ENCODE peak calls at places on chromosomes 4 and X, in four cellular contexts. G, Z, L and A are unnamed samples.

GRCh38 chr4:75698162-75698962 is 25.2 kb upstream of the G3BP2 start:
- DNase-seq in G (no peak), Z (no peak), L (no peak), A (no peak)

GRCh38 chr4:30760560-30760959 is 40.4 kb downstream of the PCDH7 start:
- DNase-seq in G (no peak), Z (no peak), L (no peak), A (no peak)

GRCh38 chr4:81471361-81472248 is at the start of gene RASGEF1B:
- DNase-seq in G (peak; percentile 90), Z (peak; percentile 61), L (peak; percentile 86), A (peak; percentile 64)

GRCh38 chr4:94208268-94208667 is 603 bp downstream of the SMARCAD1 start:
- DNase-seq in G (no peak), Z (peak; percentile 9), L (no peak), A (no peak)

GRCh38 chr4:8589831-8590545 is 2.6 kb upstream of the CPZ start:
- DNase-seq in G (no peak), Z (no peak), L (no peak), A (no peak)

GRCh38 chr4:38016698-38017097 is 56.5 kb downstream of the PTTG2 start:
- DNase-seq in G (no peak), Z (no peak), L (no peak), A (no peak)

GRCh38 chrX:118525146-118525725 is 29.6 kb downstream of the DOCK11 start:
- DNase-seq in G (no peak), Z (no peak), L (no peak), A (no peak)

GRCh38 chrX:131677655-131678628 is 134.1 kb downstream of the OR13H1 start:
- DNase-seq in G (peak; percentile 47), Z (peak; percentile 21), L (no peak), A (peak; percentile 12)

GRCh38 chr4:9979101-9979815 is 42.0 kb downstream of the SLC2A9 start:
- DNase-seq in G (no peak), Z (no peak), L (peak; percentile 13), A (no peak)

GRCh38 chr4:21304061-21304541 is 603.8 kb downstream of the PACRGL start:
- DNase-seq in G (no peak), Z (no peak), L (no peak), A (no peak)

GRCh38 chr4:184959786-184960185 is 58.5 kb upstream of the HELT start:
- DNase-seq in G (no peak), Z (no peak), L (peak; percentile 25), A (no peak)

GRCh38 chr4:118557298-118557851 is 127.8 kb upstream of the METTL14 start:
- DNase-seq in G (peak; percentile 44), Z (peak; percentile 19), L (peak; percentile 64), A (peak; percentile 71)

GRCh38 chr4:101527186-101527585 is 179.9 kb upstream of the PPP3CA start:
- DNase-seq in G (peak; percentile 56), Z (no peak), L (peak; percentile 48), A (peak; percentile 15)

GRCh38 chr4:147578057-147578476 is 39.1 kb upstream of the TMEM184C start:
- DNase-seq in G (no peak), Z (peak; percentile 72), L (peak; percentile 99), A (no peak)

GRCh38 chrX:142149919-142150318 is 55.2 kb downstream of the MAGEC2 start:
- DNase-seq in G (no peak), Z (no peak), L (no peak), A (no peak)

GRCh38 chrX:20284444-20284843 is 17.7 kb upstream of the RPS6KA3 start:
- DNase-seq in G (no peak), Z (no peak), L (no peak), A (no peak)

GRCh38 chr4:186200436-186201409 is 9.4 kb downstream of the CYP4V2 start:
- DNase-seq in G (no peak), Z (no peak), L (no peak), A (no peak)

GRCh38 chrX:40168183-40169015 is 70.6 kb upstream of the BCOR start:
- DNase-seq in G (no peak), Z (no peak), L (no peak), A (no peak)

GRCh38 chrX:151081016-151081415 is 95.4 kb upstream of the GPR50 start:
- DNase-seq in G (no peak), Z (no peak), L (no peak), A (no peak)

GRCh38 chr4:6324999-6325790 is 55.5 kb downstream of the WFS1 start:
- DNase-seq in G (no peak), Z (peak; percentile 27), L (peak; percentile 45), A (no peak)

GRCh38 chrX:123962006-123962485 is 540 bp downstream of the STAG2 start:
- DNase-seq in G (no peak), Z (peak; percentile 20), L (no peak), A (peak; percentile 74)

GRCh38 chr4:172344266-172344772 is 531.1 kb downstream of the GALNTL6 start:
- DNase-seq in G (no peak), Z (no peak), L (no peak), A (no peak)

GRCh38 chrX:427812-428725 is 41.4 kb upstream of the PPP2R3B start:
- DNase-seq in G (no peak), Z (no peak), L (no peak), A (no peak)

GRCh38 chr4:67460574-67460973 is 84.7 kb downstream of the CENPC start:
- DNase-seq in G (no peak), Z (no peak), L (no peak), A (no peak)